ENCODE peak calls at places on chromosomes 7 and 10, in four cellular contexts. One of them, this sample, is unnamed.

GRCh38 chr10:105840288-105840770 is 1199.2 kb downstream of the SORCS3 start:
- DNase-seq in choroid plexus epithelial cell: no peak
- DNase-seq in progenitor cell of endocrine pancreas: no peak
- DNase-seq in AG09319: no peak
- DNase-seq in this sample: no peak

GRCh38 chr7:45177801-45178200 is 20.2 kb downstream of the RAMP3 start:
- DNase-seq in choroid plexus epithelial cell: no peak
- DNase-seq in progenitor cell of endocrine pancreas: no peak
- DNase-seq in AG09319: no peak
- DNase-seq in this sample: no peak

GRCh38 chr7:88217675-88218427 is 2.0 kb downstream of the SRI start:
- DNase-seq in choroid plexus epithelial cell: no peak
- DNase-seq in progenitor cell of endocrine pancreas: no peak
- DNase-seq in AG09319: no peak
- DNase-seq in this sample: no peak

GRCh38 chr10:71334228-71334791 is 15.3 kb downstream of the SLC29A3 start:
- DNase-seq in choroid plexus epithelial cell: no peak
- DNase-seq in progenitor cell of endocrine pancreas: no peak
- DNase-seq in AG09319: no peak
- DNase-seq in this sample: no peak

GRCh38 chr7:132805766-132806165 is 229.5 kb upstream of the PLXNA4 start:
- DNase-seq in choroid plexus epithelial cell: no peak
- DNase-seq in progenitor cell of endocrine pancreas: no peak
- DNase-seq in AG09319: no peak
- DNase-seq in this sample: no peak

GRCh38 chr10:78457804-78458483 is 424.3 kb downstream of the RPS24 start:
- DNase-seq in choroid plexus epithelial cell: peak
- DNase-seq in progenitor cell of endocrine pancreas: no peak
- DNase-seq in AG09319: peak
- DNase-seq in this sample: no peak

GRCh38 chr7:38740041-38740440 is 108.9 kb upstream of the AMPH start:
- DNase-seq in choroid plexus epithelial cell: no peak
- DNase-seq in progenitor cell of endocrine pancreas: no peak
- DNase-seq in AG09319: no peak
- DNase-seq in this sample: no peak

GRCh38 chr7:24025094-24025493 is 258.9 kb upstream of the NPY start:
- DNase-seq in choroid plexus epithelial cell: peak
- DNase-seq in progenitor cell of endocrine pancreas: no peak
- DNase-seq in AG09319: no peak
- DNase-seq in this sample: no peak

GRCh38 chr10:74927701-74928100 is 101.3 kb downstream of the KAT6B start:
- DNase-seq in choroid plexus epithelial cell: peak
- DNase-seq in progenitor cell of endocrine pancreas: no peak
- DNase-seq in AG09319: no peak
- DNase-seq in this sample: no peak

GRCh38 chr10:46266506-46266985 is 20.3 kb upstream of the ANTXRL start:
- DNase-seq in choroid plexus epithelial cell: no peak
- DNase-seq in progenitor cell of endocrine pancreas: no peak
- DNase-seq in AG09319: no peak
- DNase-seq in this sample: no peak

GRCh38 chr7:107228291-107228690 is 59.5 kb downstream of the HBP1 start:
- DNase-seq in choroid plexus epithelial cell: no peak
- DNase-seq in progenitor cell of endocrine pancreas: no peak
- DNase-seq in AG09319: no peak
- DNase-seq in this sample: no peak

GRCh38 chr7:5692112-5692844 is 89.2 kb downstream of the RNF216 start:
- DNase-seq in choroid plexus epithelial cell: peak
- DNase-seq in progenitor cell of endocrine pancreas: no peak
- DNase-seq in AG09319: peak
- DNase-seq in this sample: no peak

GRCh38 chr10:133211141-133211830 is 18.7 kb upstream of the UTF1 start:
- DNase-seq in choroid plexus epithelial cell: no peak
- DNase-seq in progenitor cell of endocrine pancreas: no peak
- DNase-seq in AG09319: no peak
- DNase-seq in this sample: no peak

GRCh38 chr7:5682889-5683670 is 98.4 kb downstream of the RNF216 start:
- DNase-seq in choroid plexus epithelial cell: no peak
- DNase-seq in progenitor cell of endocrine pancreas: no peak
- DNase-seq in AG09319: no peak
- DNase-seq in this sample: no peak

GRCh38 chr10:102324061-102324460 is 71.4 kb upstream of the NFKB2 start:
- DNase-seq in choroid plexus epithelial cell: peak
- DNase-seq in progenitor cell of endocrine pancreas: no peak
- DNase-seq in AG09319: no peak
- DNase-seq in this sample: no peak

GRCh38 chr10:15824498-15824897 is 35.8 kb downstream of the MINDY3 start:
- DNase-seq in choroid plexus epithelial cell: peak
- DNase-seq in progenitor cell of endocrine pancreas: no peak
- DNase-seq in AG09319: no peak
- DNase-seq in this sample: no peak

GRCh38 chr7:1418505-1419309 is 40.6 kb downstream of the MICALL2 start:
- DNase-seq in choroid plexus epithelial cell: peak
- DNase-seq in progenitor cell of endocrine pancreas: no peak
- DNase-seq in AG09319: no peak
- DNase-seq in this sample: no peak

GRCh38 chr7:27181176-27181520 is 3.9 kb downstream of the HOXA11 start:
- DNase-seq in choroid plexus epithelial cell: no peak
- DNase-seq in progenitor cell of endocrine pancreas: no peak
- DNase-seq in AG09319: no peak
- DNase-seq in this sample: no peak

GRCh38 chr7:12851142-12851541 is 163.7 kb downstream of the ARL4A start:
- DNase-seq in choroid plexus epithelial cell: no peak
- DNase-seq in progenitor cell of endocrine pancreas: no peak
- DNase-seq in AG09319: no peak
- DNase-seq in this sample: no peak

GRCh38 chr10:78033623-78034470 is at the start of gene RPS24:
- DNase-seq in choroid plexus epithelial cell: peak
- DNase-seq in progenitor cell of endocrine pancreas: peak
- DNase-seq in AG09319: peak
- DNase-seq in this sample: peak

GRCh38 chr7:50632561-50633413 is 67.6 kb upstream of the DDC start:
- DNase-seq in choroid plexus epithelial cell: peak
- DNase-seq in progenitor cell of endocrine pancreas: peak
- DNase-seq in AG09319: no peak
- DNase-seq in this sample: peak

GRCh38 chr7:94041529-94041928 is 37.4 kb upstream of the BET1 start:
- DNase-seq in choroid plexus epithelial cell: peak
- DNase-seq in progenitor cell of endocrine pancreas: no peak
- DNase-seq in AG09319: no peak
- DNase-seq in this sample: no peak

GRCh38 chr10:95429639-95430038 is 131.5 kb downstream of the SORBS1 start:
- DNase-seq in choroid plexus epithelial cell: no peak
- DNase-seq in progenitor cell of endocrine pancreas: no peak
- DNase-seq in AG09319: no peak
- DNase-seq in this sample: no peak

GRCh38 chr7:2667843-2668242 is 20.2 kb upstream of the AMZ1 start:
- DNase-seq in choroid plexus epithelial cell: no peak
- DNase-seq in progenitor cell of endocrine pancreas: no peak
- DNase-seq in AG09319: no peak
- DNase-seq in this sample: no peak

GRCh38 chr7:2666588-2667250 is 21.3 kb upstream of the AMZ1 start:
- DNase-seq in choroid plexus epithelial cell: no peak
- DNase-seq in progenitor cell of endocrine pancreas: no peak
- DNase-seq in AG09319: no peak
- DNase-seq in this sample: no peak

GRCh38 chr7:2666130-2666529 is 21.9 kb upstream of the AMZ1 start:
- DNase-seq in choroid plexus epithelial cell: no peak
- DNase-seq in progenitor cell of endocrine pancreas: no peak
- DNase-seq in AG09319: no peak
- DNase-seq in this sample: no peak

GRCh38 chr7:2670171-2670570 is 17.8 kb upstream of the AMZ1 start:
- DNase-seq in choroid plexus epithelial cell: no peak
- DNase-seq in progenitor cell of endocrine pancreas: no peak
- DNase-seq in AG09319: no peak
- DNase-seq in this sample: no peak

DNA sequence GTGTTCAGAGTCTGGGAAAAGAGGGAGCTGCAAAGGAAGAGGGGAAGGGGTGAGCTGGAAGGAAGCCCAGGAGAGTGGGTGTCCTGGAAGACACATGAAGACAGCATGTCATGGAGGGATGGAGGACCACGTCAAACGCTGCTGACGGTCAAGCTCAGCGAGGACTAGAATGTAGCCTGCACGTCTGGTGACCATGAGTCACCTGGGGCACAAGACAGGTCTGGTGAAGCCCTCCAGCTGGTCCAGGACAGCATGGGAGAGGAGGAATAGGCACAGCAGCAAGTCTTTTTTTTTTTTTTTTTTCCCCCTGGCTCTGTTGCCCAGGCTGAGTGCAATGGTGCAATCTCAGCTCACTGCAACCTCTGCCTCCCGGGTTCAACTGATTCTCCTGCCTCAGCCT is 19.6 kb upstream of the AMZ1 start:
- DNase-seq in choroid plexus epithelial cell: peak
- DNase-seq in progenitor cell of endocrine pancreas: no peak
- DNase-seq in AG09319: no peak
- DNase-seq in this sample: no peak
- TF ChIP-seq CTCF in choroid plexus epithelial cell: no peak
- TF ChIP-seq CTCF in progenitor cell of endocrine pancreas: no peak
- TF ChIP-seq CTCF in AG09319: no peak
- TF ChIP-seq CTCF in this sample: no peak

GRCh38 chr10:73786512-73786885 is 1.1 kb downstream of the ZSWIM8 start:
- DNase-seq in choroid plexus epithelial cell: no peak
- DNase-seq in progenitor cell of endocrine pancreas: no peak
- DNase-seq in AG09319: no peak
- DNase-seq in this sample: no peak

GRCh38 chr10:73788864-73789658 is 3.7 kb downstream of the ZSWIM8 start:
- DNase-seq in choroid plexus epithelial cell: no peak
- DNase-seq in progenitor cell of endocrine pancreas: no peak
- DNase-seq in AG09319: no peak
- DNase-seq in this sample: no peak

GRCh38 chr10:73785221-73785720 is at the start of gene ZSWIM8:
- DNase-seq in choroid plexus epithelial cell: peak
- DNase-seq in progenitor cell of endocrine pancreas: peak
- DNase-seq in AG09319: peak
- DNase-seq in this sample: peak

GRCh38 chr10:73782749-73783085 is 869 bp downstream of the CHCHD1 start:
- DNase-seq in choroid plexus epithelial cell: no peak
- DNase-seq in progenitor cell of endocrine pancreas: no peak
- DNase-seq in AG09319: no peak
- DNase-seq in this sample: no peak

GRCh38 chr10:73785721-73786511 is 510 bp downstream of the ZSWIM8 start:
- DNase-seq in choroid plexus epithelial cell: peak
- DNase-seq in progenitor cell of endocrine pancreas: peak
- DNase-seq in AG09319: no peak
- DNase-seq in this sample: peak
- TF ChIP-seq CTCF in choroid plexus epithelial cell: no peak
- TF ChIP-seq CTCF in progenitor cell of endocrine pancreas: no peak
- TF ChIP-seq CTCF in AG09319: no peak
- TF ChIP-seq CTCF in this sample: no peak

GRCh38 chr10:101140084-101140949 is 9.2 kb downstream of the TLX1 start:
- DNase-seq in choroid plexus epithelial cell: no peak
- DNase-seq in progenitor cell of endocrine pancreas: no peak
- DNase-seq in AG09319: no peak
- DNase-seq in this sample: no peak

GRCh38 chr10:101142533-101143353 is 11.6 kb downstream of the TLX1 start:
- DNase-seq in choroid plexus epithelial cell: no peak
- DNase-seq in progenitor cell of endocrine pancreas: no peak
- DNase-seq in AG09319: no peak
- DNase-seq in this sample: no peak

GRCh38 chr10:101143354-101143648 is 12.2 kb downstream of the TLX1 start:
- DNase-seq in choroid plexus epithelial cell: no peak
- DNase-seq in progenitor cell of endocrine pancreas: no peak
- DNase-seq in AG09319: no peak
- DNase-seq in this sample: no peak

GRCh38 chr10:101140950-101141621 is 10.0 kb downstream of the TLX1 start:
- DNase-seq in choroid plexus epithelial cell: no peak
- DNase-seq in progenitor cell of endocrine pancreas: no peak
- DNase-seq in AG09319: no peak
- DNase-seq in this sample: no peak

DNA sequence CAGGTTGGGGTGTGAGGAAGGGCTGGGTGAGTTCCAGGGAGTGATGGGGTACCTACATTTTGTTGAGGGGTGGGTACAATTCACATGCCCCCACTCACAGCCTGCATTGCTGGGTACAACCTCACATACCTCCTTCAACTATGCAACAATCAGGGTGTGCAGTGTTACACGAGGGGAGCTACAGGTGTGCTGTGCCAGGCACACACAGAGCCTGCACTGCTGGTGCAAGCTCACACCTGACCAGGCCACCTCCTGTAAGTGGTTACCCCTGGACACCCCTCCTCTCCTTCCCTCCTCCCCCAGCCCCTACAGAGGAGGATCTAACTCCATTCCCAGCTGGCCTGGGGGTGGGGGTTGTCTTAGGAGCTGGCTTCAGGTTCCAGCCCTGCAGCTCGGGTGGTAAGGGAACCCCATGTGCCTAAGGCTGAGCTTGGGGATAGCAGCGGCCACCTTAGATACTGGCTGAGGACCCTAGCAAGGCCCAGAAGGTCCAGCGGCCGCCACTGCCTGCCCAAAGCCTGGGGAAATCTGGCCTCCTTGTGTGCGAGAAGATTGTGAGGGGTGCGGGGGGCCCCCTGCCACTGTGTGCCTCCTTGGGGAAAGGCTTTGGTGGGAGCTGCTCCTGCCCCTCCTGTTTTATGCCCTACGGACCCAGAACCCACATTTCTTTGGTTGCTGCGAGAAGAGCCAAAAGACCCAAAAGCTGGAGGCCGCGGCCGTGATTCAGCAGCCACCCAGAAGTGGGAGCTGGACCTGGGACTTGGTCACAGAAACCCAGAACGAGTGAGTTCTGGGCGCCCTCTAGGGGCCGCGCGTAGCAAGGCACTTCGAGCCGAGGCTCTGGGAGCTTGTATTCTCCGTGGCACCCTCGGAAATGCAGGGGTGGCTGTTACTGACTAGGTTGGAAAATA is 10.8 kb downstream of the TLX1 start:
- DNase-seq in choroid plexus epithelial cell: peak
- DNase-seq in progenitor cell of endocrine pancreas: peak
- DNase-seq in AG09319: peak
- DNase-seq in this sample: peak
- TF ChIP-seq CTCF in choroid plexus epithelial cell: peak
- TF ChIP-seq CTCF in progenitor cell of endocrine pancreas: peak
- TF ChIP-seq CTCF in AG09319: peak
- TF ChIP-seq CTCF in this sample: peak

GRCh38 chr10:4073912-4074311 is 288.9 kb upstream of the KLF6 start:
- DNase-seq in choroid plexus epithelial cell: peak
- DNase-seq in progenitor cell of endocrine pancreas: no peak
- DNase-seq in AG09319: no peak
- DNase-seq in this sample: no peak
- TF ChIP-seq CTCF in choroid plexus epithelial cell: no peak
- TF ChIP-seq CTCF in progenitor cell of endocrine pancreas: no peak
- TF ChIP-seq CTCF in AG09319: no peak
- TF ChIP-seq CTCF in this sample: no peak